ENCODE peak calls at places on chromosomes 16 and 17, in ten cellular contexts. A is GM06990; V is CD8-positive, alpha-beta T cell; G is cardiac fibroblast; Z is A549; N is stomach; L is dorsolateral prefrontal cortex; S is foreskin fibroblast; P is IMR-90; R is ovary. Q is an unnamed sample.

GRCh38 chr16:66026211-66026610 is 340.3 kb upstream of the CDH5 start:
- DNase-seq in A (no peak), V (no peak), G (peak; percentile 43), Z (no peak), N (no peak), L (no peak), S (no peak), P (no peak), R (no peak), Q (no peak)

GRCh38 chr16:22162658-22163009 is 328 bp downstream of the SDR42E2 start:
- DNase-seq in A (no peak), V (no peak), G (no peak), Z (no peak), N (no peak), L (no peak), S (no peak), P (no peak), R (no peak), Q (no peak)

GRCh38 chr17:66273391-66273722 is 29.1 kb upstream of the PRKCA start:
- DNase-seq in A (no peak), V (no peak), G (no peak), Z (no peak), N (no peak), L (no peak), S (no peak), P (no peak), R (no peak), Q (no peak)

GRCh38 chr17:40371261-40371929 is 6.9 kb upstream of the GJD3 start:
- DNase-seq in A (no peak), V (no peak), G (no peak), Z (no peak), N (no peak), L (no peak), S (no peak), P (no peak), R (no peak), Q (peak; percentile 36)

GRCh38 chr16:71499775-71500364 is 10.7 kb upstream of the ZNF19 start:
- DNase-seq in A (peak; percentile 13), V (peak; percentile 21), G (peak; percentile 73), Z (peak; percentile 65), N (no peak), L (no peak), S (peak; percentile 36), P (peak; percentile 66), R (no peak), Q (peak; percentile 73)

GRCh38 chr17:35404360-35404759 is 27.9 kb downstream of the SLFN12 start:
- DNase-seq in A (no peak), V (no peak), G (peak; percentile 5), Z (no peak), N (no peak), L (no peak), S (no peak), P (peak; percentile 5), R (no peak), Q (no peak)

GRCh38 chr16:14301150-14302030 is 230.3 kb downstream of the MRTFB start:
- DNase-seq in A (peak; percentile 56), V (no peak), G (no peak), Z (peak; percentile 65), N (peak; percentile 42), L (no peak), S (no peak), P (no peak), R (peak; percentile 72), Q (peak; percentile 47)

GRCh38 chr17:74235040-74235581 is 21.7 kb downstream of the TTYH2 start:
- DNase-seq in A (no peak), V (no peak), G (no peak), Z (no peak), N (no peak), L (no peak), S (no peak), P (no peak), R (no peak), Q (peak; percentile 43)

GRCh38 chr17:80984749-80985148 is 6.9 kb upstream of the CHMP6 start:
- DNase-seq in A (no peak), V (no peak), G (peak; percentile 95), Z (no peak), N (no peak), L (no peak), S (peak; percentile 89), P (peak; percentile 96), R (no peak), Q (no peak)

GRCh38 chr16:72501739-72502653 is 330.0 kb upstream of the PMFBP1 start:
- DNase-seq in A (peak; percentile 20), V (peak; percentile 3), G (peak; percentile 89), Z (peak; percentile 48), N (peak; percentile 45), L (peak; percentile 56), S (peak; percentile 68), P (peak; percentile 79), R (peak; percentile 26), Q (peak; percentile 76)
- TF ChIP-seq CTCF in A (peak; percentile 80), V (peak; percentile 43), G (peak; percentile 93), Z (peak; percentile 92), N (no peak), L (peak; percentile 79), S (peak; percentile 93), P (peak; percentile 96), R (no peak), Q (peak; percentile 81)

DNA sequence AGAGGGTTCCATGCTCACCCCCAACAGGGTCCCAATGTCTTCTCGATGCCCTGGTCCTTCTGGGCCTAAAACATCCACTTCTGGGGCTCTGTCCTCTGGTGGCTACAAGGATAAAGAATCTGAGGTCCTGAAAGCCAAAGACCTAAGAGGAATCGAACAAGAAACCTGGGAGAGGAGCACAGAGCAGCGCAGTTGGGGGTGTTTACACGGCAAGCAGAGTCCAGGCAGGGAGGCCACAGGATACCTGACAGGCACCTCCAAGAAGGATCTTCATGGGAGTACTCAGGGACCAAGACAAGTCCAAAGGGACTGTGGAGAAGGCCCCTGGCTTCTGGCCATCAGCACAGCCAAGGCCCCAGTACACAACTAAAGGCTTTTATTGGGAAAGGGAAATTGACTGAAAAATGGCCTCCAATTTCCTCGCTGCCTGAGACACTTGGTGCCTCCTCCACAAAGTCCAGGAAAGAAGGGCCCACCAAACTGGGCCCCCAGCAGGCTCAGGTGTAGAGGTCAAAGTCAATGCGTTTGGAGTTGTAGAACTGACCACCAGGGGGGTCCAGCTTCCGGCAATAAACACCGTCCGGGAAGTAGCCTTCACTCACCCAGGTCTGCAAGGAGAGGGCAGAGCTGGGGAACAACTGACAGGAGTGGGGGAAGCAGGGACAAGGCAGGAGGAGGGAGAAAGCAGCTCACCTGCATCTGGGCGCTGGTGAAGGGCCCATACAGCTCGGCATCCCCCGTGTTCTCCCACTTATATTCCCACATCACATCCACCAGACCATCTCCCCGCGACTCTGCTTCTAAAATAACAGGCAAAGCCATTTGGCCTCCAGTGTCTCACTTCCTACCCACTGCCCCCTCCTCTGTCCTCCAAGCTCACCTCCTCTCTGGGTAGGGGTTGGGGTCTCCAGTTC is 2.4 kb downstream of the CD2BP2 start:
- DNase-seq in A (no peak), V (no peak), G (no peak), Z (no peak), N (no peak), L (peak; percentile 19), S (no peak), P (no peak), R (peak; percentile 36), Q (no peak)
- TF ChIP-seq CTCF in A (peak; percentile 7), V (no peak), G (peak; percentile 22), Z (no peak), N (no peak), L (no peak), S (no peak), P (peak; percentile 8), R (no peak), Q (no peak)

GRCh38 chr16:50384500-50385122 is 15.8 kb upstream of the BRD7 start:
- DNase-seq in A (no peak), V (no peak), G (no peak), Z (no peak), N (no peak), L (no peak), S (no peak), P (no peak), R (no peak), Q (no peak)

GRCh38 chr16:50378417-50378816 is 9.6 kb upstream of the BRD7 start:
- DNase-seq in A (no peak), V (no peak), G (no peak), Z (no peak), N (no peak), L (no peak), S (no peak), P (no peak), R (no peak), Q (no peak)

GRCh38 chr16:50376997-50377396 is 8.2 kb upstream of the BRD7 start:
- DNase-seq in A (no peak), V (no peak), G (peak; percentile 13), Z (no peak), N (no peak), L (no peak), S (no peak), P (no peak), R (no peak), Q (no peak)

GRCh38 chr16:50386139-50386538 is 17.4 kb upstream of the BRD7 start:
- DNase-seq in A (no peak), V (no peak), G (no peak), Z (no peak), N (no peak), L (no peak), S (no peak), P (no peak), R (no peak), Q (no peak)

DNA sequence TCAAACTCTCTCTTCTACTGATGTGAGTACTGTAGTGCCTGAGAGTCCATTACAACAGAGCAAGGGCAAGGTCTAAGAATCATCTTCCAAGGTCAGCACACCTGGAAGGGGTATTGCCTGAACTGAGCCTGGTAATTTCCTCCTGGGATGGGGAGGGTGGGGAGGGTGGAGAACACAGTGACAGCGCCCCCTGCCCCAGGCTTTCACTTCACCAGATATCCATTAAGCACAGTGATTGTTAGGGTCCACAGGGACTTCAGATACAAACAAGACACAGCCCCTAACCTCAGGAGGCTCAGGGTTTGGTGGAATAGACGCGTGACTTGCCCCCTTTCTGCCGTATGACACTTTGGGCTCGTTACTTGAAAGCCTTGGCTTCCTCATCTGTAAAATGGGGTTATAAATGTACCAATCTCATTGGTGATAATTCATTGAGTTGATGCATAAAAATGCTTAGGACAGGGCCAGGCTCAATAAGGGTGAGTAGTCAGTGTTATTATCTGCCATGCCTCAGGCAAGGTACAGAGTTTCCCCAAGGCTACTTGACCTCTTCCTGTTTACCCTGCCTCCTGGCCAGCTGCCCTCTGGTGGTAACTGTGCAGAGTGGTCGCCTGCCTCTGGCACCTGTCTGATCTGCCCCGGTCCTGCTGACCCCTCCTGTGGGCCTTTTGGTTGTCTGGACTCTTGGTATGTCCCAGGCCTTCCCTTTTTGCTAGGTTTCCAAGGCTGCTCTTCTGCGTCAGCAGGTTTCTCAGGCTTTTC is 13.1 kb upstream of the BRD7 start:
- DNase-seq in A (no peak), V (no peak), G (no peak), Z (no peak), N (no peak), L (no peak), S (no peak), P (no peak), R (no peak), Q (peak; percentile 43)
- TF ChIP-seq CTCF in A (peak; percentile 31), V (no peak), G (peak; percentile 15), Z (no peak), N (no peak), L (no peak), S (no peak), P (no peak), R (no peak), Q (peak; percentile 17)

DNA sequence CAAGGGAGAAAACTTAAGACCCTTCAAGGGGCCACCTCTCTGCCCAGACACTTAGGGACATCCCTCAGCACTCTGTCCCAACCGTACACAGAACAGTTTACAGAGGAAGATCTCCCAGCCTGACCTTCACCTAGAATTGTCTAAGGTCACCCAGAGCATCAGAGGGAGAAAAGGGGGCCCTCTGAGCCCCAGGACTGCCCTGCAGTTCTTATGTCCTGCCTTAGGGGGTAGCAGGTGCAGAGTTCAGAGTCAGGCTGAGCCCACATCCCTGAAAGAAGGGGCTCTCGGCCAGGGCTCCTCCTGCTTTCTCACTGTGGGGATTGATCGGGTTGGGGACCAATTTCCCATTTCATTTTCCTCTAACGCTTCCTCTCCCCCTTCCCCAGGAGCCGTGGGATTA is 15.4 kb downstream of the CA4 start:
- DNase-seq in A (no peak), V (no peak), G (no peak), Z (peak; percentile 2), N (no peak), L (no peak), S (no peak), P (no peak), R (no peak), Q (no peak)
- TF ChIP-seq CTCF in A (no peak), V (no peak), G (peak; percentile 5), Z (no peak), N (no peak), L (no peak), S (no peak), P (no peak), R (no peak), Q (no peak)

Q was measured in GM20000.